ENCODE peak calls at places on chromosomes 4 and X, in ten cellular contexts. D, Q, B, P, A, Z, N, W, V and C are unnamed samples.

GRCh38 chr4:81606796-81607550 is 135.3 kb upstream of the RASGEF1B start:
- DNase-seq in P (peak), Q (no peak), N (peak), V (no peak), Z (peak), B (no peak), A (no peak), W (no peak), D (no peak), C (no peak)

GRCh38 chrX:123860506-123860840 is 620 bp downstream of the XIAP start:
- DNase-seq in N (no peak), V (no peak), B (no peak), D (no peak), W (no peak), P (peak), Q (no peak), A (no peak), Z (no peak), C (peak)

GRCh38 chr4:1754336-1754735 is 33.0 kb downstream of the TACC3 start:
- DNase-seq in A (peak), V (no peak), N (no peak), P (no peak), Q (no peak), Z (no peak), W (no peak), B (no peak), D (no peak), C (no peak)

GRCh38 chrX:9211269-9211668 is 177.3 kb upstream of the FAM9B start:
- DNase-seq in Z (no peak), W (no peak), B (no peak), D (no peak), P (no peak), N (no peak), A (no peak), V (no peak), Q (no peak), C (no peak)

GRCh38 chr4:76666940-76667532 is 230.9 kb downstream of the SOWAHB start:
- DNase-seq in P (no peak), B (no peak), A (no peak), Z (no peak), W (no peak), D (no peak), Q (no peak), V (no peak), N (no peak), C (peak)

GRCh38 chrX:13029341-13029740 is 15.1 kb downstream of the FAM9C start:
- DNase-seq in D (peak), W (no peak), N (no peak), V (no peak), A (peak), Z (peak), B (no peak), P (no peak), Q (no peak), C (peak)

GRCh38 chr4:184453402-184454160 is 20.8 kb downstream of the IRF2 start:
- DNase-seq in W (no peak), Z (peak), V (no peak), Q (no peak), N (peak), A (no peak), P (no peak), D (no peak), B (no peak), C (peak)

GRCh38 chrX:11341274-11342256 is 48.4 kb downstream of the AMELX start:
- DNase-seq in V (no peak), N (no peak), P (no peak), W (no peak), Q (no peak), Z (peak), D (peak), A (peak), B (peak), C (peak)

GRCh38 chr4:121726642-121727268 is 30.0 kb upstream of the ANXA5 start:
- DNase-seq in Z (no peak), Q (no peak), B (no peak), A (peak), D (no peak), W (peak), V (no peak), P (peak), N (peak), C (peak)

GRCh38 chrX:107978707-107979307 is 3.4 kb downstream of the TEX13B start:
- DNase-seq in W (no peak), P (no peak), N (no peak), Z (no peak), A (peak), D (no peak), B (peak), V (no peak), Q (no peak), C (peak)

GRCh38 chr4:144591401-144591800 is 54.6 kb upstream of the HHIP start:
- DNase-seq in N (no peak), A (peak), W (no peak), B (peak), D (no peak), Q (no peak), V (no peak), Z (peak), P (no peak), C (peak)

GRCh38 chr4:74649193-74649592 is 145.1 kb downstream of the BTC start:
- DNase-seq in W (no peak), Z (no peak), P (no peak), N (no peak), B (no peak), D (no peak), V (no peak), Q (no peak), A (no peak), C (no peak)

GRCh38 chr4:149801416-149801815 is 14.2 kb downstream of the IQCM start:
- DNase-seq in B (peak), V (no peak), N (no peak), D (no peak), P (no peak), A (no peak), Z (no peak), Q (no peak), W (no peak), C (peak)

GRCh38 chrX:120111611-120112010 is 4.1 kb downstream of the RHOXF1 start:
- DNase-seq in Q (no peak), P (no peak), V (no peak), B (no peak), W (no peak), D (no peak), Z (no peak), A (no peak), N (no peak), C (peak)

GRCh38 chrX:139559383-139560042 is 29.0 kb downstream of the F9 start:
- DNase-seq in V (no peak), B (peak), W (no peak), D (no peak), Z (no peak), A (peak), Q (no peak), N (peak), P (no peak), C (peak)

GRCh38 chr4:137367608-137368007 is 164.7 kb downstream of the PCDH18 start:
- DNase-seq in Q (no peak), Z (no peak), N (no peak), D (no peak), W (no peak), A (no peak), V (no peak), B (peak), P (no peak), C (peak)

GRCh38 chrX:70455366-70456202 is 10.9 kb downstream of the DLG3 start:
- DNase-seq in V (no peak), P (no peak), W (no peak), Q (no peak), A (no peak), N (peak), Z (no peak), D (no peak), B (no peak), C (no peak)

GRCh38 chrX:131812847-131813825 is 210.0 kb upstream of the STK26 start:
- DNase-seq in W (peak), P (peak), V (no peak), N (no peak), D (peak), Z (peak), B (peak), A (no peak), Q (peak), C (peak)

GRCh38 chr4:134343661-134344060 is 142.1 kb upstream of the PABPC4L start:
- DNase-seq in W (no peak), N (no peak), P (no peak), D (no peak), B (no peak), Q (no peak), V (no peak), A (no peak), Z (no peak), C (no peak)

GRCh38 chr4:116092961-116093360 is 979.5 kb upstream of the NDST4 start:
- DNase-seq in P (no peak), N (no peak), W (no peak), V (no peak), Q (no peak), D (no peak), A (no peak), Z (no peak), B (no peak), C (no peak)

GRCh38 chr4:40121515-40121914 is 64.9 kb downstream of the N4BP2 start:
- DNase-seq in Z (no peak), V (no peak), N (no peak), W (peak), D (no peak), P (peak), Q (no peak), B (no peak), A (peak), C (peak)

GRCh38 chrX:39811391-39811790 is 286.4 kb downstream of the BCOR start:
- DNase-seq in Q (no peak), B (no peak), A (no peak), W (no peak), D (no peak), N (no peak), Z (no peak), P (no peak), V (no peak), C (no peak)

GRCh38 chr4:145937021-145937861 is 1.4 kb downstream of the ZNF827 start:
- DNase-seq in A (peak), B (no peak), D (peak), V (peak), Q (peak), N (peak), P (no peak), W (no peak), Z (peak), C (peak)

GRCh38 chr4:153945704-153946103 is 156.8 kb upstream of the SFRP2 start:
- DNase-seq in P (no peak), Z (no peak), V (no peak), Q (no peak), D (no peak), B (no peak), N (no peak), W (no peak), A (no peak), C (no peak)

GRCh38 chrX:45758319-45758718 is 557.6 kb upstream of the DIPK2B start:
- DNase-seq in P (peak), B (peak), A (peak), V (no peak), Q (no peak), Z (no peak), D (no peak), W (no peak), N (no peak), C (peak)

GRCh38 chrX:47568656-47569295 is 7.8 kb downstream of the ARAF start:
- DNase-seq in D (no peak), W (no peak), Z (no peak), A (no peak), Q (no peak), V (no peak), N (peak), P (no peak), B (no peak), C (no peak)

GRCh38 chrX:120625366-120625765 is 4.5 kb downstream of the C1GALT1C1 start:
- DNase-seq in Q (no peak), A (no peak), W (no peak), P (no peak), N (no peak), Z (no peak), D (no peak), B (no peak), V (no peak), C (peak)

GRCh38 chrX:48511561-48511960 is 2.8 kb downstream of the PORCN start:
- DNase-seq in A (no peak), B (no peak), P (no peak), Q (no peak), Z (no peak), N (no peak), D (no peak), V (no peak), W (no peak), C (no peak)

GRCh38 chrX:2703991-2704369 is 12.9 kb downstream of the CD99 start:
- DNase-seq in W (no peak), V (no peak), B (no peak), D (no peak), Z (no peak), Q (no peak), P (no peak), N (no peak), A (no peak), C (peak)

GRCh38 chr4:168509786-168510185 is 12.9 kb downstream of the PALLD start:
- DNase-seq in V (no peak), W (no peak), Z (no peak), D (no peak), Q (no peak), A (no peak), P (no peak), N (no peak), B (no peak), C (peak)

GRCh38 chrX:112695494-112695893 is 15.8 kb upstream of the LHFPL1 start:
- DNase-seq in B (no peak), Z (no peak), W (no peak), A (no peak), D (no peak), Q (no peak), P (no peak), V (no peak), N (no peak), C (no peak)

GRCh38 chr4:81963005-81963404 is 410.8 kb downstream of the HNRNPD start:
- DNase-seq in A (no peak), W (no peak), N (no peak), Q (no peak), Z (no peak), D (no peak), B (no peak), V (no peak), P (no peak), C (no peak)

GRCh38 chr4:39341075-39341725 is 25.0 kb downstream of the RFC1 start:
- DNase-seq in Z (no peak), P (no peak), B (no peak), D (peak), W (no peak), N (no peak), V (no peak), Q (no peak), A (no peak), C (no peak)